ENCODE peak calls at places on chromosomes 3 and 15, in seven cellular contexts. X, K, M, T, H, B and A are unnamed samples.

GRCh38 chr3:72259755-72260589 is 475.0 kb upstream of the PROK2 start:
- DNase-seq in M (no peak), X (no peak), B (peak), K (peak), T (no peak), H (peak), A (no peak)

GRCh38 chr3:132016061-132017041 is 18.5 kb downstream of the CPNE4 start:
- DNase-seq in M (no peak), K (no peak), B (peak), X (no peak), H (no peak), T (no peak), A (no peak)

GRCh38 chr3:16319307-16319706 is 54.3 kb downstream of the OXNAD1 start:
- DNase-seq in H (no peak), X (no peak), M (no peak), B (peak), K (peak), T (no peak), A (no peak)

GRCh38 chr3:173617490-173617889 is 219.9 kb downstream of the NLGN1 start:
- DNase-seq in X (no peak), M (no peak), K (no peak), T (peak), B (no peak), H (no peak), A (no peak)

GRCh38 chr3:114112696-114113095 is 56.2 kb downstream of the QTRT2 start:
- DNase-seq in X (peak), K (no peak), H (no peak), B (peak), M (no peak), T (no peak), A (no peak)

GRCh38 chr15:84915011-84915958 is 30.8 kb downstream of the SLC28A1 start:
- DNase-seq in H (peak), B (peak), X (peak), M (peak), K (peak), T (peak), A (no peak)

GRCh38 chr15:78438595-78439285 is 724 bp downstream of the IREB2 start:
- DNase-seq in X (peak), K (peak), B (peak), T (no peak), M (no peak), H (peak), A (no peak)

GRCh38 chr15:77738441-77739437 is 106.0 kb upstream of the LINGO1 start:
- DNase-seq in M (no peak), X (no peak), B (no peak), K (no peak), H (no peak), T (no peak), A (no peak)

GRCh38 chr3:66037986-66038369 is 740 bp downstream of the MAGI1 start:
- DNase-seq in K (peak), M (no peak), B (no peak), X (no peak), H (no peak), T (peak), A (no peak)

GRCh38 chr15:97504031-97504430 is 456.5 kb upstream of the ARRDC4 start:
- DNase-seq in B (peak), H (peak), T (no peak), M (no peak), K (no peak), X (peak), A (no peak)

GRCh38 chr3:159775372-159775961 is 213.2 kb upstream of the IL12A start:
- DNase-seq in T (no peak), X (peak), K (no peak), B (peak), M (peak), H (peak), A (no peak)

GRCh38 chr15:29124581-29125381 is 144.8 kb downstream of the NSMCE3 start:
- DNase-seq in K (no peak), B (peak), M (no peak), H (peak), T (peak), X (peak), A (no peak)

GRCh38 chr15:31338879-31339557 is 12.4 kb downstream of the KLF13 start:
- DNase-seq in T (peak), K (peak), H (peak), M (peak), X (peak), B (peak), A (no peak)

GRCh38 chr3:141331370-141332318 is 36.7 kb upstream of the ZBTB38 start:
- DNase-seq in H (peak), M (peak), B (peak), T (no peak), K (peak), X (peak), A (no peak)

GRCh38 chr3:46065294-46065705 is 38.0 kb upstream of the XCR1 start:
- DNase-seq in B (peak), H (no peak), X (no peak), T (no peak), K (peak), M (no peak), A (no peak)

GRCh38 chr15:42385206-42385979 is 26.1 kb downstream of the CAPN3 start:
- DNase-seq in H (peak), B (peak), T (no peak), M (no peak), X (peak), K (peak), A (no peak)

GRCh38 chr3:188796122-188796631 is 375.6 kb upstream of the TPRG1 start:
- DNase-seq in M (no peak), X (peak), H (peak), T (no peak), K (peak), B (peak), A (no peak)

GRCh38 chr15:80665151-80665550 is 30.0 kb upstream of the ABHD17C start:
- DNase-seq in K (no peak), B (no peak), H (no peak), X (no peak), M (no peak), T (no peak), A (no peak)

GRCh38 chr3:30156586-30157498 is 449.6 kb upstream of the TGFBR2 start:
- DNase-seq in K (no peak), M (no peak), B (peak), H (peak), T (no peak), X (peak), A (no peak)

GRCh38 chr3:112672716-112673506 is 32.0 kb upstream of the CCDC80 start:
- DNase-seq in H (no peak), X (no peak), B (no peak), K (no peak), M (no peak), T (no peak), A (no peak)

GRCh38 chr15:25790003-25790660 is 73.0 kb downstream of the ATP10A start:
- DNase-seq in K (peak), B (peak), T (no peak), M (peak), H (peak), X (peak), A (peak)

GRCh38 chr3:149936812-149937230 is 33.9 kb downstream of the PFN2 start:
- DNase-seq in B (peak), M (no peak), T (no peak), X (peak), K (peak), H (peak), A (no peak)

GRCh38 chr15:100284701-100285100 is 57.1 kb downstream of the ADAMTS17 start:
- DNase-seq in M (no peak), T (peak), X (peak), H (no peak), K (no peak), B (no peak), A (peak)

GRCh38 chr3:113532698-113533533 is 561 bp downstream of the SIDT1 start:
- DNase-seq in B (no peak), H (peak), X (no peak), M (no peak), K (peak), T (peak), A (no peak)

GRCh38 chr3:193145248-193145647 is 95.8 kb upstream of the PLAAT1 start:
- DNase-seq in X (no peak), M (no peak), H (no peak), K (no peak), B (no peak), T (no peak), A (no peak)

GRCh38 chr3:15649341-15649740 is 47.8 kb downstream of the BTD start:
- DNase-seq in X (no peak), T (no peak), H (no peak), M (no peak), K (no peak), B (no peak), A (no peak)

GRCh38 chr15:33098082-33099058 is 96.1 kb downstream of the FMN1 start:
- DNase-seq in B (peak), H (peak), X (peak), M (no peak), K (no peak), T (no peak), A (no peak)

GRCh38 chr3:57918123-57918837 is 89.9 kb upstream of the FLNB start:
- DNase-seq in T (no peak), M (no peak), X (peak), H (peak), K (no peak), B (peak), A (no peak)

GRCh38 chr3:57281710-57282109 is 10.8 kb downstream of the ASB14 start:
- DNase-seq in T (no peak), M (no peak), K (no peak), B (peak), X (peak), H (no peak), A (no peak)

GRCh38 chr3:168455814-168456213 is 360.1 kb upstream of the GOLIM4 start:
- DNase-seq in X (no peak), H (no peak), M (no peak), B (no peak), K (no peak), T (no peak), A (no peak)

GRCh38 chr3:168457973-168458539 is 362.3 kb upstream of the GOLIM4 start:
- DNase-seq in T (no peak), B (no peak), H (no peak), K (no peak), X (no peak), M (no peak), A (no peak)

GRCh38 chr3:168461793-168462192 is 366.1 kb upstream of the GOLIM4 start:
- DNase-seq in B (no peak), T (no peak), H (no peak), X (no peak), K (no peak), M (no peak), A (no peak)

GRCh38 chr3:168453623-168454022 is 357.9 kb upstream of the GOLIM4 start:
- DNase-seq in T (no peak), M (no peak), B (no peak), K (no peak), H (no peak), X (no peak), A (no peak)

GRCh38 chr3:168459229-168459784 is 363.6 kb upstream of the GOLIM4 start:
- DNase-seq in K (no peak), X (peak), M (no peak), B (peak), T (no peak), H (peak), A (no peak)
- TF ChIP-seq CTCF in K (no peak), X (no peak), M (no peak), B (no peak), T (no peak), H (no peak), A (no peak)

DNA sequence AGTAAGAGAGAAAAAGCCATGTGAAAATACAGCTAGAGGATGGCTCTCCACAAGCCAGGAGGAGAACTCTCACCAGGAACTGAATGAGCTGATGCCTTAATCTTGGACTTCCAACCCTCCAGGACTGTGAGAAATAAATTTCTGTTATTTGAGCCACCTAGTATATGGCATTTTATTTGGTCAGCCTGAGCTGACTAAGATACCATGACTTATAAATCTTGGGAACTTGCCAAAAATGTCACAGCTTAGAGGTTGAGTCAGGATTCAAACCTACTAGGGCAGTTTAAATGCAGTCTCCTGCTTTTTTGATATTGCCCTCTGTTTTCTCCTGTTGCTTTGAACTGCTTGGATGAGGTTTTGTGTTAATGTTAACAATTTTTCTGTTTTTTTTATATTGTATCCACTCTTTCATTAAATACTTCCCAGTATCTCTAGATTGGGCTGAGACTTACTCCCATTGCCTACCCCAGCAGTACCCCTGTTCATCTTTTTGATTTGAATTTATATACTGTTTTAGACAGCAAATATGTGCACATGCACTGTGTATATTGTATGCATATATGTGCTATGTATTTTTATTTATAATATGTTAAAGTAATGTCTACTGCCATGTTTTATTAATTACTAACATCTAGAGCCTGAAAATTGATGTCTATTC is 1223.2 kb downstream of the OTOL1 start:
- DNase-seq in T (no peak), M (no peak), K (no peak), X (peak), H (peak), B (peak), A (no peak)
- TF ChIP-seq CTCF in T (no peak), M (no peak), K (no peak), X (no peak), H (no peak), B (no peak), A (no peak)

GRCh38 chr3:12549971-12550760 is 4.9 kb upstream of the MKRN2OS start:
- DNase-seq in T (no peak), K (no peak), X (no peak), M (no peak), H (no peak), B (no peak), A (no peak)

GRCh38 chr3:12556723-12557471 is at the start of gene MKRN2:
- DNase-seq in B (peak), H (peak), K (peak), M (peak), X (peak), T (peak), A (peak)

GRCh38 chr3:12556243-12556722 is 604 bp upstream of the MKRN2 start:
- DNase-seq in T (no peak), X (no peak), B (no peak), K (no peak), M (no peak), H (no peak), A (no peak)

GRCh38 chr3:12557472-12558105 is 702 bp downstream of the MKRN2 start:
- DNase-seq in K (peak), H (peak), X (peak), T (no peak), M (no peak), B (peak), A (no peak)

DNA sequence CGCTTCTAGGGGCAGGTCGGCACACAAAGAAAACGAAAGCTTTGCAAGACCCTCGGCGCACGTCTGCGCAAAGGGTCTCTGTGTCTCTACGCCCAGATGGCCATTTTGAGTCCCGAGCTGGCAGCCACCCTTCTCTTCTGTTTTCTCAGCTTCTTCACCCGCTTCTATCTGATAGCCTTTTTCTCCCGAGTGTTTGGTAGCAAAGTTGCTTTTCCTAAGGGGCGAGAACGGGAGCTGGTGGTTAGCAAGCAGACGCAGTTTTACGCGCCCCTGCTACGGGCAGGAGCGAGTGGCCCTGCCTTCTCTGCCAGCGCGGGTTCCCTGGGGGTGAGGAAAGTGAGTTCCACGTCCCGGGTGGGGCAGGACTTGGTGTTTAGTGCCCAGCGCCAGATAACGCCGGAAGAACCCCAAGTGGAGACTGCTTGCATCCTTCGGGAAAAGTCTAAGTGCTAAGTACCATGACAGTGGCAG is 2.9 kb upstream of the MKRN2 start:
- DNase-seq in M (no peak), H (peak), K (peak), T (peak), B (peak), X (peak), A (no peak)
- TF ChIP-seq CTCF in M (no peak), H (no peak), K (no peak), T (no peak), B (no peak), X (no peak), A (no peak)

DNA sequence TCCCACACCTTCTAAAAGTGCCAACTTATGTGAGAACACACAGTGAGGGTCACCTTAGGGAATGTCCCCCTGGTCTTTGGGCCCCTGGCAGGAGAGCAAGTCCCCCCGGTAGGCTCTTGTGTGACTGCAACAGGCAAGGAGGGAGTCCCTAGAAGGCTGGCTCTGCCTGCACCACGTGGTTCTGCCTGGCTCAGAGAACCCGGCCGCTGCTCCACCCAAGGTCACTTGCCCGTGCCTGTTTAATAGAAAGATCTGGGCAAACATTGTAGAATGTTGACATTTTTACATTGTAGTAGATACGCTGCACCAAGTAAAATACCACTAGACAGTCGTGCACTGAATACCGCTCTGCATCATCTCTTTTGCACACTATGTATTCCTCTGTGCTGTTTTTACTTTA is 21.9 kb downstream of the GABRA5 start:
- DNase-seq in H (no peak), T (no peak), K (no peak), B (no peak), M (no peak), X (no peak), A (peak)
- TF ChIP-seq CTCF in H (no peak), T (no peak), K (no peak), B (no peak), M (no peak), X (no peak), A (no peak)

GRCh38 chr3:13950042-13950441 is 70.2 kb upstream of the WNT7A start:
- DNase-seq in X (no peak), T (no peak), M (no peak), K (no peak), H (no peak), B (no peak), A (no peak)
- TF ChIP-seq CTCF in X (no peak), T (no peak), M (no peak), K (no peak), H (no peak), B (no peak), A (no peak)

DNA sequence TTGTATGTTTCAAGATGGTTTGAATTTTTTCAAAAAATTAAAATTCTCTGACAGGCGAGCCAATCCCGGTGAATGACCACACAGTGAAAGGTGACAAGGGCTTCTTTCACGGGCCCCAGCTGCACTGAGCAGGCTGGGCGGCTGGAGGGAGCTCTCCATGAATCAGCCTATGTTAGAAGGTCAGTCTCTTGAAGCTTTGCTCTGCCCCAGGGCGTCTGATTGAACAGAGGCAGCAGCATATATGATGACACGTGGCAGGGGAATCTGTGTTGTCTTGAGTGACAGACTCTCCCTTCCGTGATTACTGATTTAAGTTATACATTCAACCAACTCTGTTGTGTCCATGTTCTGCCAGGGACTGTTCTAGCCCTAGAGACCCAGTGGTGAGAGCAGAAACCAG is 51.5 kb downstream of the ISG20 start:
- DNase-seq in X (no peak), T (no peak), K (no peak), B (no peak), H (no peak), M (no peak), A (no peak)
- TF ChIP-seq CTCF in X (no peak), T (no peak), K (no peak), B (no peak), H (no peak), M (no peak), A (no peak)

GRCh38 chr3:127853681-127854080 is 31.4 kb upstream of the MGLL start:
- DNase-seq in M (no peak), K (peak), B (no peak), H (no peak), X (no peak), T (no peak), A (peak)
- TF ChIP-seq CTCF in M (no peak), K (peak), B (no peak), H (no peak), X (no peak), T (no peak), A (no peak)

DNA sequence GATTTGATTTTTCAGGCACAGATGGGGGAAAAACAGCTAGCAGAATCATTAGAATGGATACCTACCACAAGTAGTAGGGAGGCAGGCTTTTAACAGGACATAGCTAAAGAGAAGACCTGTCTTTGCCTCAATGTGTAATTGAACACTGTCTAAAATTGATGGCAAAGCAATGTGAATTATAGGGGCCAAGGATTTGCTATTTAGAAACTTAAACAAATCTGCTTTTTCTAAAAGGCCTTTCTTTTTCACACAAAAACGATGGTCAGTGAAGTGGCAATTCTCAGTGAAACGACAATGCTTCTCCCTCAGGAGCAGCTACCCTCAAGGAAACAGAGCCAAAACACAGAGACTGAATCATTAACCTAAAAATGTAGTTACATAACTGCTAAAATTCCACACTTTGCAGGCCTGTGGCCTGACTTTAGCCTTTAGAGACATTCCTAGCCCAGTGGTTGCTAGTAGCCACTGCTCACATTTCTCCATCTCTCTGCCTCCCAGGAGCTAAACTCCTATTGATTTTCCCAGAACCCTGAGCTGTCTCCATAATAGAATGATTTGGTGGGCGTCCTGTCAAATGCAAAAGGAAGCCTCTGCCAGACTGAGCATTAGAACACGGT is 630.2 kb upstream of the KCNMB2 start:
- DNase-seq in K (no peak), B (peak), H (peak), X (peak), T (no peak), M (no peak), A (no peak)
- TF ChIP-seq CTCF in K (no peak), B (peak), H (no peak), X (peak), T (no peak), M (no peak), A (peak)